ENCODE peak calls at places on chromosome 3, in nine cellular contexts. A, I, O, B, H, Z, X, V and Q are unnamed samples.

GRCh38 chr3:176939022-176939817 is 258.1 kb downstream of the TBL1XR1 start:
- DNase-seq in A (peak; percentile 86), V (peak; percentile 88), X (peak; percentile 24), B (peak; percentile 59), O (peak; percentile 49), H (peak; percentile 68), Z (peak; percentile 65), I (peak; percentile 90), Q (no peak)

GRCh38 chr3:142999881-143000280 is 1.5 kb upstream of the U2SURP start:
- DNase-seq in V (no peak), O (no peak), A (no peak), H (peak; percentile 30), Z (no peak), X (no peak), I (no peak), B (no peak), Q (no peak)

GRCh38 chr3:50562866-50563265 is 4.7 kb downstream of the C3orf18 start:
- DNase-seq in V (no peak), I (peak; percentile 36), O (no peak), H (no peak), Z (no peak), A (peak; percentile 49), B (no peak), X (peak; percentile 57), Q (no peak)

GRCh38 chr3:197854596-197855343 is 63.7 kb downstream of the LRCH3 start:
- DNase-seq in X (peak; percentile 71), Z (no peak), A (peak; percentile 99), B (no peak), H (peak; percentile 27), I (peak; percentile 92), O (no peak), V (no peak), Q (no peak)

GRCh38 chr3:100268156-100268555 is 7.4 kb downstream of the TBC1D23 start:
- DNase-seq in I (no peak), Z (no peak), X (no peak), H (no peak), O (no peak), V (no peak), A (peak; percentile 24), B (no peak), Q (no peak)

GRCh38 chr3:57948782-57949242 is 59.4 kb upstream of the FLNB start:
- DNase-seq in I (no peak), Z (no peak), B (no peak), O (no peak), A (no peak), X (no peak), V (no peak), H (no peak), Q (no peak)

GRCh38 chr3:55818485-55818884 is 331.4 kb upstream of the WNT5A start:
- DNase-seq in I (peak; percentile 20), Z (peak; percentile 23), H (no peak), O (no peak), V (no peak), X (no peak), B (no peak), A (peak; percentile 5), Q (no peak)

GRCh38 chr3:72270072-72270611 is 485.2 kb upstream of the PROK2 start:
- DNase-seq in O (no peak), B (no peak), I (peak; percentile 93), A (peak; percentile 96), X (peak; percentile 85), V (no peak), H (peak; percentile 28), Z (no peak), Q (no peak)

GRCh38 chr3:156511987-156512677 is 42.8 kb downstream of the SSR3 start:
- DNase-seq in B (no peak), I (no peak), A (no peak), V (no peak), X (no peak), H (no peak), O (no peak), Z (no peak), Q (no peak)

GRCh38 chr3:100454684-100455083 is 37.7 kb upstream of the TMEM45A start:
- DNase-seq in A (no peak), Z (no peak), O (no peak), I (no peak), V (no peak), H (no peak), X (no peak), B (no peak), Q (no peak)

GRCh38 chr3:174457758-174458157 is 401.4 kb upstream of the NAALADL2 start:
- DNase-seq in A (no peak), Z (no peak), O (no peak), V (no peak), H (no peak), B (no peak), X (no peak), I (no peak), Q (no peak)

GRCh38 chr3:134464693-134465385 is 20.9 kb downstream of the ANAPC13 start:
- DNase-seq in H (no peak), V (no peak), B (no peak), I (no peak), A (no peak), X (no peak), O (no peak), Z (no peak), Q (no peak)

GRCh38 chr3:188316021-188316722 is 162.2 kb downstream of the LPP start:
- DNase-seq in Z (no peak), X (no peak), B (no peak), A (no peak), V (no peak), H (no peak), O (no peak), I (peak; percentile 12), Q (no peak)

GRCh38 chr3:133880886-133881455 is 14.7 kb downstream of the RAB6B start:
- DNase-seq in I (no peak), O (no peak), X (no peak), V (no peak), H (no peak), B (no peak), Z (no peak), A (no peak), Q (no peak)

GRCh38 chr3:50166309-50167019 is 11.3 kb downstream of the SEMA3F start:
- DNase-seq in I (no peak), O (no peak), A (no peak), X (no peak), Z (no peak), V (no peak), H (no peak), B (no peak), Q (no peak)

GRCh38 chr3:38628835-38629234 is 20.7 kb downstream of the SCN5A start:
- DNase-seq in H (no peak), I (no peak), B (no peak), O (no peak), X (no peak), Z (no peak), A (no peak), V (no peak), Q (no peak)

GRCh38 chr3:13078158-13078905 is 5.1 kb upstream of the IQSEC1 start:
- DNase-seq in I (no peak), X (no peak), V (peak; percentile 11), Z (peak; percentile 57), H (no peak), O (no peak), B (peak; percentile 68), A (no peak), Q (no peak)

GRCh38 chr3:149371001-149371722 is 6.3 kb downstream of the TM4SF1 start:
- DNase-seq in X (no peak), B (no peak), V (no peak), Z (no peak), A (peak; percentile 72), O (no peak), H (no peak), I (peak; percentile 74), Q (no peak)

GRCh38 chr3:46360904-46361303 is 7.0 kb downstream of the CCR2 start:
- DNase-seq in A (no peak), I (no peak), B (no peak), X (no peak), Z (no peak), O (no peak), V (no peak), H (no peak), Q (no peak)